ENCODE peak calls at places on chromosomes 16 and 17, in eight cellular contexts. C is left lung, O is ovary, E is heart right ventricle, F is heart left ventricle, H is K562, J is breast epithelium, X is mammary epithelial cell. Y is an unnamed sample. For H3K4me1, the result is how much of the 10 kb centered on the place peaks cover.

GRCh38 chr17:33929181-33929724 is 325.8 kb upstream of the CCL2 start:
- DNase-seq in C (no peak), J (no peak), X (no peak), H (no peak), E (no peak), F (no peak), O (no peak), Y (no peak)

GRCh38 chr16:73010150-73010676 is 37.7 kb downstream of the ZFHX3 start:
- DNase-seq in F (no peak), C (peak), H (no peak), J (no peak), O (no peak), E (no peak), X (no peak), Y (no peak)

GRCh38 chr17:31931781-31932180 is 5.0 kb upstream of the SUZ12 start:
- DNase-seq in J (no peak), X (no peak), E (no peak), F (no peak), C (no peak), H (no peak), O (no peak), Y (no peak)

GRCh38 chr17:6710317-6710716 is 2.9 kb downstream of the SLC13A5 start:
- DNase-seq in E (no peak), J (no peak), X (no peak), F (no peak), C (no peak), H (no peak), O (no peak), Y (no peak)

GRCh38 chr16:21166561-21166961 is 8.1 kb downstream of the LDAF1 start:
- DNase-seq in O (no peak), X (peak), H (no peak), C (no peak), E (no peak), J (no peak), F (no peak), Y (no peak)

GRCh38 chr17:55783684-55784245 is 32.9 kb downstream of the PCTP start:
- DNase-seq in X (no peak), H (no peak), J (no peak), O (peak), F (peak), C (no peak), E (peak), Y (no peak)

GRCh38 chr17:62057696-62058095 is 7.4 kb downstream of the MED13 start:
- DNase-seq in H (no peak), J (no peak), O (no peak), X (no peak), F (no peak), E (no peak), C (no peak), Y (no peak)

GRCh38 chr17:49707246-49707607 is 537 bp downstream of the SLC35B1 start:
- DNase-seq in E (no peak), J (no peak), H (no peak), C (no peak), X (no peak), F (no peak), O (no peak), Y (no peak)

GRCh38 chr17:1649844-1650409 is at the start of gene RILP:
- DNase-seq in F (peak), J (peak), C (peak), H (peak), O (peak), X (peak), E (peak), Y (no peak)

DNA sequence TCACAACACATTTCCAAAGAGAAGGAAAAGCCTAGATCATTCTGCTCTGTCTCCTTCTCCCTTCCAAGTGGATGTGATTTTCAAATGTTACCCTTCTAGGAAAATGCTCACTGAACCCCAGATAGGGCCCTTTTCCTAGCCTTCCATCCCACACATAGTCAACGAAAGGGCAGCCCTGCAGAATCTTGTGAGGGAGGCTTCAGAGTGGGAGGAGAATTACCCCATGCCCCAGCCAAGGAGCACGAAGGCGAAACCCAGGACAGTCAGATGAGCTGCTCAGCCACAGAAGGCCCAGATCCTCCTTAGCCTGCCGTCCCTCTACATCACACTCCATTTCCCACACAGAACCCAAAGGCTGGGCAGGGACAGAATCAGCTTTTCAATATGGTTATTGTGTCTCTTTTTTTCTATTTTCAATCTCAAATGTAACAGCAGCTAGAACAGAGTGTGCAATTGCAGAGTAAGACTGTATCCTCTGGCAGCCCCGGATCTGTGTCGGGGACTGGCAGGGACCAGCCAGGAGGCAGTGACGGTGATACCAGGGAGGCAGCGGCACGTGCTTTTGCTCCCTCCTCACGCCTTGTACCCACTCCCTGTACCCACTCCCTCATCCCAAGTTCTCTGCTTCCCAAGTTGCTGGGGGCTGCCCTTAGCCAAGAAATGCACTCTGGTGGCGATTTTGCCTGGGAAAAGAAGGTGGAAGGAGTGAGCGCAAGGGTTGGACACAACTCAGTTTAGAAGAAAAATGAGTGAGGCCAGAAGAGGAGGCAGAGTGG is 3.7 kb upstream of the SDK2 start:
- DNase-seq in C (no peak), J (no peak), O (no peak), F (no peak), H (no peak), E (no peak), X (no peak), Y (no peak)
- H3K4me1 ChIP-seq in C (under half), J (under half), O (under half), F (under half), H (under half), E (under half), X (under half), Y (under half)

DNA sequence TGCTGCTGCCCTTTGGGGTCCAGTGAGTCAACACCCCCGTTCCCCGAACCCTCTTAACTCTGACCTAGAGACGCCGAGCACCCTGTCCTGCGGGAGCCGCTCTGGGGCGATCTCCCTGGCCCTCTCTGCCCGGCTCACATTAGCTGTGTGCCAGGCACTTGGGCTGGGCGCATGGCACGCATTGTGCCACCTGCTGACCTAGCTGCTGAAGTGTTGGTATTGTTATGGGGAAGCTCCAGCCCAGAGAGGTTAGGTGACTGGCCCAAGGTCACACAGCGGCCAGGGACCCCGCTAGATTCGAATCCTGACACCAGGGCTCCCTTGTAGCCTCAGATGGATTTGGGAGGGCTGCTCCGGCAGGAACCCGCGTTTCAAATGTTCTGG is 1.1 kb downstream of the HSD17B1 start:
- DNase-seq in J (no peak), X (peak), E (no peak), O (no peak), C (no peak), F (no peak), H (no peak), Y (no peak)
- TF ChIP-seq CTCF in J (no peak), X (no peak), E (no peak), O (no peak), C (no peak), F (no peak), H (no peak), Y (no peak)

GRCh38 chr17:76722279-76722678 is 4.1 kb downstream of the JMJD6 start:
- DNase-seq in F (no peak), X (no peak), J (no peak), O (no peak), C (no peak), E (no peak), H (no peak), Y (no peak)
- H3K4me1 ChIP-seq in F (under half), X (under half), J (under half), O (under half), C (under half), E (under half), H (under half), Y (half or more)

GRCh38 chr16:88934066-88934667 is 42.8 kb downstream of the CBFA2T3 start:
- DNase-seq in O (no peak), X (no peak), H (no peak), F (no peak), E (no peak), C (no peak), J (no peak), Y (no peak)

GRCh38 chr16:88938933-88939813 is 37.8 kb downstream of the CBFA2T3 start:
- DNase-seq in E (peak), X (no peak), F (peak), C (no peak), H (no peak), J (no peak), O (no peak), Y (no peak)

GRCh38 chr16:88938119-88938932 is 38.7 kb downstream of the CBFA2T3 start:
- DNase-seq in F (no peak), J (no peak), C (no peak), O (no peak), X (no peak), H (no peak), E (no peak), Y (no peak)

GRCh38 chr16:88936913-88937666 is 39.9 kb downstream of the CBFA2T3 start:
- DNase-seq in X (no peak), J (no peak), C (no peak), H (no peak), E (no peak), O (no peak), F (no peak), Y (no peak)

GRCh38 chr16:88936008-88936912 is 40.7 kb downstream of the CBFA2T3 start:
- DNase-seq in F (no peak), J (no peak), X (no peak), C (peak), H (no peak), O (no peak), E (peak), Y (no peak)
- TF ChIP-seq CTCF in F (no peak), J (no peak), X (no peak), C (no peak), H (no peak), O (no peak), E (no peak), Y (no peak)

GRCh38 chr17:79833110-79833450 is 6.2 kb downstream of the CBX4 start:
- DNase-seq in C (no peak), E (no peak), O (no peak), H (no peak), J (no peak), X (no peak), F (no peak), Y (no peak)
- H3K4me1 ChIP-seq in C (under half), E (under half), O (under half), H (half or more), J (under half), X (under half), F (under half), Y (under half)

GRCh38 chr16:70290949-70291519 is 1.7 kb upstream of the AARS1 start:
- DNase-seq in E (no peak), H (no peak), F (no peak), J (no peak), X (no peak), C (no peak), O (no peak), Y (no peak)
- TF ChIP-seq CTCF in E (no peak), H (no peak), F (no peak), J (no peak), X (no peak), C (no peak), O (no peak), Y (no peak)

DNA sequence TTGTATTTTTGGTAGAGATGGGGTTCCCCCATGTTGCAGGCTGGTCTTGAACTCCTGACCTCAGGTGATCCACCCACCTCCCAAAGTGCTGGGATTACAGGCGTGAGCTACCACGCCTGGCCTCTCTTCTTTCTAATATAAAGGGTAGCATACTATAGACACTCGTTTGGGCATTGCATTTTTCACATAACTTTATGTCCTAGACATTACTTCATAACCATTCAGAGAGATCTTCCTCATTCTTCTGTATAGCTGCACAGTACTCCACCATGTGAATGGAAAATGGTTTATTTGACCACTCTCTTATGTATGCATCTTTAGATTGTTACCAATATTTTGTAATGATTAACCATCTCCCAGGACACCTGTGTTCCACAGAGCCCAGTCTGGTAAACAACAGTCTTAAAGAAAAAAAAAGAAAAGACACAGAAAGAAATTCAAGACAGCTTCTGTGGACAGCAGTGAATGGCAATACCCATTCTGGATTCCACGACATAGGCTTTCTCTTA is 42.1 kb downstream of the TK2 start:
- DNase-seq in F (no peak), C (no peak), O (peak), H (no peak), X (no peak), J (no peak), E (no peak), Y (no peak)
- H3K4me1 ChIP-seq in F (under half), C (under half), O (under half), H (under half), X (half or more), J (under half), E (under half), Y (under half)

GRCh38 chr16:68592466-68593337 is 52.4 kb upstream of the CDH3 start:
- DNase-seq in F (no peak), X (no peak), C (no peak), H (no peak), E (no peak), O (no peak), J (no peak), Y (no peak)
- TF ChIP-seq CTCF in F (no peak), X (peak), C (peak), H (peak), E (no peak), O (no peak), J (no peak), Y (no peak)

DNA sequence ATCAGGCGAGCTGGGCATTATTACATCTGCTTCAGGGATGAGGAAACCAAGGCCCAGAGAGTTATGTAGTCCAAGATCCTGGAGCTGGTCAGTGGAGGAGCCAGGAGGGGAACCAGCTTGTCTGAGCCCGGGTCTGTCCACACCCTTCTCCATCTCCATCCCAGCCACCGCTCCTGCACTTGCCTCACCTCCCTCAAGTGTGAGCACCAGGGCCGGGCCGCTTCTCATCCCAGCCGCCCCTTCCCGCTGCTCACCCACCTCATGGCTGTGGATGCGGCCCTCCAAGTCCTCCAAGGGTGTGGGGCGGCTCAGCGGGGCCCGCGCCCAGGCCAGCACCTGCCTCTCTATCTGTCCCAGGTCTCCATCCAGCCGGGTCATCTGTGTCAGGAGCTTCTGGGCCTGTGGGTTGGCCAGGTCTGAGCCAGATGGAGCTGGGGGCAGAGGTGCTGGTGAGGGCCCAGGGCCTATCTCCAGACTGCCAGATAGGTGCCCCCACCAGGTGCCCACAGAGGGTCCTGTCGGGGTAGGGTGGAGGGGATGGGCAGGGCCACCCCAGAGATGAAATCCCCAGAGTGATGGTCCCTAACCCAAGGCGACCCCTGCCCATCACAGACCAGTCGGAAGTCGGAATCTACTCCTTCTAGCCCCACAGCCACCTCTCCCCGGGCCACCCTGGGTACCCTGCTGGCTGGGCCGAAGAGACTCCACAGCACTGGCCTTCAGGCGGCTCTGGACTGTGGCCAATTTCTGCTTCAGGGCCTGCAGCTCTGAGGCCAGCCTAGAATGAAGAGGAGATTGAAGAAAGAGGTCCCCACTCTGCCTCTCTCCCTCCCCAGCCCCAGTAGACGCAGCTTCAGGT is 9.4 kb downstream of the EVPL start:
- DNase-seq in X (no peak), F (no peak), H (no peak), O (no peak), J (no peak), C (no peak), E (no peak), Y (no peak)
- H3K4me1 ChIP-seq in X (under half), F (under half), H (half or more), O (under half), J (under half), C (under half), E (under half), Y (under half)

GRCh38 chr17:72534776-72535175 is 414.0 kb downstream of the SOX9 start:
- DNase-seq in C (no peak), E (no peak), O (no peak), X (no peak), F (no peak), H (no peak), J (no peak), Y (no peak)

GRCh38 chr17:72535779-72536178 is 415.0 kb downstream of the SOX9 start:
- DNase-seq in F (no peak), O (no peak), C (no peak), E (no peak), X (no peak), J (no peak), H (no peak), Y (no peak)

GRCh38 chr17:72535346-72535745 is 414.5 kb downstream of the SOX9 start:
- DNase-seq in O (no peak), J (no peak), C (no peak), E (no peak), H (no peak), X (no peak), F (no peak), Y (no peak)

GRCh38 chr17:72536788-72537187 is 416.0 kb downstream of the SOX9 start:
- DNase-seq in E (no peak), X (no peak), O (no peak), J (no peak), H (no peak), C (no peak), F (no peak), Y (no peak)

GRCh38 chr17:72534265-72534664 is 413.4 kb downstream of the SOX9 start:
- DNase-seq in O (no peak), E (no peak), J (no peak), F (no peak), C (no peak), H (no peak), X (no peak), Y (no peak)
- TF ChIP-seq CTCF in O (no peak), E (no peak), J (no peak), F (no peak), C (no peak), H (no peak), X (no peak), Y (no peak)

Y was measured in esophagus squamous epithelium.